ENCODE peak calls at places on chromosomes 2 and 18, in four cellular contexts. One of them, this sample, is unnamed.

GRCh38 chr2:235811446-235812184 is 317.8 kb downstream of the AGAP1 start:
- DNase-seq in coronary artery: no peak
- DNase-seq in foreskin fibroblast: no peak
- DNase-seq in brain microvascular endothelial cell: no peak
- DNase-seq in this sample: no peak

GRCh38 chr18:52426041-52426440 is 86.0 kb downstream of the DCC start:
- DNase-seq in foreskin fibroblast: no peak
- DNase-seq in brain microvascular endothelial cell: no peak
- DNase-seq in coronary artery: no peak
- DNase-seq in this sample: no peak

GRCh38 chr2:182642328-182642727 is 73.7 kb upstream of the DNAJC10 start:
- DNase-seq in brain microvascular endothelial cell: peak; percentile 60
- DNase-seq in coronary artery: no peak
- DNase-seq in foreskin fibroblast: peak; percentile 56
- DNase-seq in this sample: peak; percentile 34

GRCh38 chr2:128250409-128251025 is 68.2 kb downstream of the HS6ST1 start:
- DNase-seq in foreskin fibroblast: no peak
- DNase-seq in brain microvascular endothelial cell: no peak
- DNase-seq in coronary artery: no peak
- DNase-seq in this sample: no peak

GRCh38 chr18:36095936-36096519 is 28.7 kb upstream of the RPRD1A start:
- DNase-seq in foreskin fibroblast: peak; percentile 47
- DNase-seq in brain microvascular endothelial cell: peak; percentile 11
- DNase-seq in coronary artery: no peak
- DNase-seq in this sample: peak; percentile 40

GRCh38 chr2:200147371-200147770 is 159.1 kb upstream of the SPATS2L start:
- DNase-seq in brain microvascular endothelial cell: no peak
- DNase-seq in coronary artery: no peak
- DNase-seq in foreskin fibroblast: no peak
- DNase-seq in this sample: no peak

GRCh38 chr2:230921806-230922595 is 3.0 kb downstream of the GPR55 start:
- DNase-seq in coronary artery: no peak
- DNase-seq in foreskin fibroblast: no peak
- DNase-seq in brain microvascular endothelial cell: no peak
- DNase-seq in this sample: no peak

GRCh38 chr18:37362158-37362890 is 203.3 kb downstream of the CELF4 start:
- DNase-seq in coronary artery: no peak
- DNase-seq in brain microvascular endothelial cell: no peak
- DNase-seq in foreskin fibroblast: no peak
- DNase-seq in this sample: no peak

GRCh38 chr2:64400733-64401500 is 53.0 kb upstream of the LGALSL start:
- DNase-seq in foreskin fibroblast: no peak
- DNase-seq in coronary artery: no peak
- DNase-seq in brain microvascular endothelial cell: no peak
- DNase-seq in this sample: no peak

GRCh38 chr18:34772887-34773286 is 62.8 kb downstream of the DTNA start:
- DNase-seq in brain microvascular endothelial cell: peak; percentile 52
- DNase-seq in foreskin fibroblast: peak; percentile 68
- DNase-seq in coronary artery: no peak
- DNase-seq in this sample: no peak

GRCh38 chr2:220046507-220046906 is 419.1 kb downstream of the SLC4A3 start:
- DNase-seq in brain microvascular endothelial cell: no peak
- DNase-seq in foreskin fibroblast: no peak
- DNase-seq in coronary artery: no peak
- DNase-seq in this sample: no peak

GRCh38 chr18:30481871-30482270 is 560.7 kb downstream of the DSC3 start:
- DNase-seq in foreskin fibroblast: no peak
- DNase-seq in coronary artery: no peak
- DNase-seq in brain microvascular endothelial cell: no peak
- DNase-seq in this sample: no peak

GRCh38 chr2:101985101-101985792 is 6.5 kb upstream of the IL1R2 start:
- DNase-seq in brain microvascular endothelial cell: no peak
- DNase-seq in foreskin fibroblast: no peak
- DNase-seq in coronary artery: no peak
- DNase-seq in this sample: no peak

GRCh38 chr2:43393918-43394317 is 167.5 kb upstream of the ZFP36L2 start:
- DNase-seq in foreskin fibroblast: no peak
- DNase-seq in coronary artery: no peak
- DNase-seq in brain microvascular endothelial cell: no peak
- DNase-seq in this sample: no peak

GRCh38 chr18:35289293-35290069 is 548 bp downstream of the ZSCAN30 start:
- DNase-seq in coronary artery: no peak
- DNase-seq in brain microvascular endothelial cell: no peak
- DNase-seq in foreskin fibroblast: peak; percentile 32
- DNase-seq in this sample: peak; percentile 10

GRCh38 chr2:174174741-174175140 is 73.6 kb downstream of the OLA1 start:
- DNase-seq in brain microvascular endothelial cell: no peak
- DNase-seq in foreskin fibroblast: no peak
- DNase-seq in coronary artery: no peak
- DNase-seq in this sample: no peak

GRCh38 chr2:11831415-11831814 is 85.0 kb downstream of the LPIN1 start:
- DNase-seq in brain microvascular endothelial cell: no peak
- DNase-seq in coronary artery: no peak
- DNase-seq in foreskin fibroblast: no peak
- DNase-seq in this sample: no peak

GRCh38 chr2:11829947-11830707 is 83.7 kb downstream of the LPIN1 start:
- DNase-seq in brain microvascular endothelial cell: peak; percentile 95
- DNase-seq in foreskin fibroblast: peak; percentile 96
- DNase-seq in coronary artery: peak; percentile 83
- DNase-seq in this sample: peak; percentile 91

GRCh38 chr2:11832531-11832930 is 86.1 kb downstream of the LPIN1 start:
- DNase-seq in foreskin fibroblast: no peak
- DNase-seq in brain microvascular endothelial cell: no peak
- DNase-seq in coronary artery: no peak
- DNase-seq in this sample: no peak

GRCh38 chr2:11829324-11829946 is 83.0 kb downstream of the LPIN1 start:
- DNase-seq in foreskin fibroblast: peak; percentile 46
- DNase-seq in brain microvascular endothelial cell: peak; percentile 33
- DNase-seq in coronary artery: no peak
- DNase-seq in this sample: peak; percentile 34

GRCh38 chr2:11830708-11831301 is 84.4 kb downstream of the LPIN1 start:
- DNase-seq in foreskin fibroblast: no peak
- DNase-seq in coronary artery: no peak
- DNase-seq in brain microvascular endothelial cell: no peak
- DNase-seq in this sample: no peak
- H3K4me3 ChIP-seq in foreskin fibroblast: peak overlapping the region; percentile 31
- H3K4me3 ChIP-seq in coronary artery: peak overlapping the region; percentile 63
- H3K4me3 ChIP-seq in brain microvascular endothelial cell: peak overlapping the region; percentile 10
- H3K4me3 ChIP-seq in this sample: no peak overlapping the region

GRCh38 chr18:54267688-54268087 is 1.6 kb upstream of the POLI start:
- DNase-seq in foreskin fibroblast: no peak
- DNase-seq in coronary artery: no peak
- DNase-seq in brain microvascular endothelial cell: no peak
- DNase-seq in this sample: no peak

GRCh38 chr18:54269924-54270844 is 867 bp downstream of the POLI start:
- DNase-seq in foreskin fibroblast: peak; percentile 28
- DNase-seq in coronary artery: peak; percentile 81
- DNase-seq in brain microvascular endothelial cell: peak; percentile 34
- DNase-seq in this sample: peak; percentile 57
- TF ChIP-seq CTCF in foreskin fibroblast: peak; percentile 39
- TF ChIP-seq CTCF in coronary artery: no peak
- TF ChIP-seq CTCF in brain microvascular endothelial cell: peak; percentile 49
- TF ChIP-seq CTCF in this sample: peak; percentile 48

GRCh38 chr18:80244956-80245730 is 2.2 kb downstream of the PARD6G start:
- DNase-seq in foreskin fibroblast: no peak
- DNase-seq in brain microvascular endothelial cell: no peak
- DNase-seq in coronary artery: peak; percentile 58
- DNase-seq in this sample: no peak
- H3K4me3 ChIP-seq in foreskin fibroblast: no peak overlapping the region
- H3K4me3 ChIP-seq in brain microvascular endothelial cell: no peak overlapping the region
- H3K4me3 ChIP-seq in coronary artery: no peak overlapping the region
- H3K4me3 ChIP-seq in this sample: no peak overlapping the region

DNA sequence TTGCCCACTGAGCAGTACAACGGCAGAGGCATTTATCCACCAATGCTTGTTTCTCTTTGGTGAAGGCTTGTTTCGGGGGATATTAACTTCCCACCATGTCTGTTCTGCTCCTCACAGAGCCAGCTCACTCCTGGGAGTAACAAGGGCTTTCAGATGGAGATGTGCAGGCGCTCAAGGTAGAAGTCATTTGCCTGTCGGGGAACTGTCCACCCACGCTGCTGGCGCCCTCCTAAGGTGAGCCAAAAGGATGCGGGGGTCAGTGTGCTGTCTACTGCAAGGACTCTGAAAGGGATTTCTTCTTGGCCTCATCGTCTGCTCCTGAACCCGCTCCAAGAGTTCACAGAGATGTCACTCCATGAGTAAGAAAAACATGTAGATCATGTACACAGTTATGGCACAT is 57.0 kb upstream of the CYRIA start:
- DNase-seq in coronary artery: no peak
- DNase-seq in foreskin fibroblast: no peak
- DNase-seq in brain microvascular endothelial cell: no peak
- DNase-seq in this sample: no peak
- TF ChIP-seq CTCF in coronary artery: no peak
- TF ChIP-seq CTCF in foreskin fibroblast: no peak
- TF ChIP-seq CTCF in brain microvascular endothelial cell: no peak
- TF ChIP-seq CTCF in this sample: no peak

DNA sequence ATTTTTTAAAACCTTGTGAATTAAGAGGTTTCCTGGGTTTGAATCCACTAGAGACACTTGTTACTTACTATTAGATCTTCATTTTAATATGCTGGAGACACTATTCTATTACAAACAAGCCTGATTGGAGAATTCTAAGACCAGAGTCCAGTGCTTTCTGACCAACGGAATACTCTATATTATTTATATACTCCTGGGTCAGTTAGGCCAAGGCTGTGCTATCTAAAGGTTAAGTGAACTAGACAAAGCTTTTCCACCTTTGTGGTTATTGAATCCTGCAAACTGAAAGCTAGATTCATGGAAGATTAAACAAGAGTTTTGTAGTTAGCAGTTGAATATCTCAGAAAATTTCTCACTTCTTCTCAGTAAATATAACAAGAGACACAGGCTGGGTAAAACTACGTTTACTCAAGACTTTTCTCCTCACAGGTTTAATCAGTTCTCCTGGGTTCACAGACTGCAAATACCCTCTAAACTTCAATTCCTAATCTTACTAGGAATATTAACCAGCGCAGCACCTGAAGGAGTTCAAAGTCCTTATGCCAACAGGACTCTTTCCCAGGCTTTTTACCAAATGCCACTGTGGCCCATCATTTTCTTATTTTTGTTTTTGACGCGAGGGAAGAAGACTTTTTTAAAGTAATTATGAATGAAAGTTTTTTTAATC is 66.4 kb downstream of the COL4A4 start:
- DNase-seq in foreskin fibroblast: no peak
- DNase-seq in coronary artery: no peak
- DNase-seq in brain microvascular endothelial cell: no peak
- DNase-seq in this sample: no peak
- H3K4me3 ChIP-seq in foreskin fibroblast: no peak overlapping the region
- H3K4me3 ChIP-seq in coronary artery: no peak overlapping the region
- H3K4me3 ChIP-seq in brain microvascular endothelial cell: no peak overlapping the region
- H3K4me3 ChIP-seq in this sample: no peak overlapping the region

GRCh38 chr2:209463226-209463625 is 39.4 kb downstream of the MAP2 start:
- DNase-seq in brain microvascular endothelial cell: no peak
- DNase-seq in coronary artery: no peak
- DNase-seq in foreskin fibroblast: no peak
- DNase-seq in this sample: no peak
- TF ChIP-seq CTCF in brain microvascular endothelial cell: peak; percentile 54
- TF ChIP-seq CTCF in coronary artery: no peak
- TF ChIP-seq CTCF in foreskin fibroblast: no peak
- TF ChIP-seq CTCF in this sample: peak; percentile 24

GRCh38 chr2:237863659-237864029 is 4.2 kb downstream of the RAMP1 start:
- DNase-seq in coronary artery: peak; percentile 71
- DNase-seq in brain microvascular endothelial cell: no peak
- DNase-seq in foreskin fibroblast: no peak
- DNase-seq in this sample: no peak
- H3K4me3 ChIP-seq in coronary artery: peak overlapping the region; percentile 45
- H3K4me3 ChIP-seq in brain microvascular endothelial cell: no peak overlapping the region
- H3K4me3 ChIP-seq in foreskin fibroblast: no peak overlapping the region
- H3K4me3 ChIP-seq in this sample: no peak overlapping the region

DNA sequence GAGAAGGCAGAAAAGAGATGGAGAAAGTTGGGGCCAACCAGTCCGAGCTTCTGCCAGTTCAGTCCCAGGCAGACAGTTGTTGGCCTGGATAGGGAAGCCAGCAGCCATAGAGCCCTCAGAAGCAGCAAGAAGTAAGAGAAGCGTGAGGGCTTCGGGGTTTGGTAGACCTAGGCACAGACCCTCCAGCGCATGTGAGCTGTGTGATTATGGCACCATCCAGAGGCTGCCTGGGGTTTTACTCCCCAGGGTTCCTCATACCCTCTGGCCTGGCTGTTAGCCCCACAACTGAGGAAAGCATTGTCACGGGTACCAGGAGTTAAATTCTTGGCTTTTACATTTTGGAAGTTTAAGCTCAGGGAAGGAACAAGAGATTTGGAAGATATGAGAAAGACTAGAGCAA is 93.7 kb upstream of the RAB6C start:
- DNase-seq in brain microvascular endothelial cell: no peak
- DNase-seq in foreskin fibroblast: no peak
- DNase-seq in coronary artery: peak; percentile 60
- DNase-seq in this sample: no peak
- TF ChIP-seq CTCF in brain microvascular endothelial cell: peak; percentile 13
- TF ChIP-seq CTCF in foreskin fibroblast: no peak
- TF ChIP-seq CTCF in coronary artery: no peak
- TF ChIP-seq CTCF in this sample: peak; percentile 32